ENCODE peak calls at places on chromosomes 12 and 14, in eight cellular contexts. J is HCT116, H is fibroblast of lung, A is neural progenitor cell, C is PC-3, D is mammary epithelial cell, S is K562, T is HepG2. Y is an unnamed sample.

GRCh38 chr14:53613404-53614253 is 343.0 kb downstream of the BMP4 start:
- DNase-seq in J (peak; percentile 86), H (peak; percentile 67), A (peak; percentile 78), C (peak; percentile 92), D (peak; percentile 29), S (no peak), T (peak; percentile 100), Y (no peak)

GRCh38 chr12:19223695-19224094 is 94.2 kb downstream of the PLEKHA5 start:
- DNase-seq in J (no peak), H (peak; percentile 77), A (no peak), C (no peak), D (no peak), S (no peak), T (no peak), Y (peak; percentile 41)

GRCh38 chr12:92553389-92553788 is 149.4 kb upstream of the PLEKHG7 start:
- DNase-seq in J (no peak), H (no peak), A (no peak), C (no peak), D (peak; percentile 99), S (no peak), T (no peak), Y (no peak)

GRCh38 chr12:22310712-22311111 is 23.8 kb downstream of the ST8SIA1 start:
- DNase-seq in J (no peak), H (peak; percentile 17), A (no peak), C (no peak), D (no peak), S (no peak), T (no peak), Y (no peak)

GRCh38 chr12:23884909-23885308 is 64.6 kb downstream of the SOX5 start:
- DNase-seq in J (no peak), H (no peak), A (no peak), C (no peak), D (no peak), S (no peak), T (no peak), Y (no peak)

GRCh38 chr12:51442324-51442723 is 17.7 kb downstream of the SLC4A8 start:
- DNase-seq in J (no peak), H (peak; percentile 42), A (no peak), C (no peak), D (no peak), S (no peak), T (no peak), Y (peak; percentile 84)

GRCh38 chr14:25074112-25074511 is 24.2 kb upstream of the STXBP6 start:
- DNase-seq in J (no peak), H (no peak), A (no peak), C (no peak), D (no peak), S (no peak), T (no peak), Y (no peak)

GRCh38 chr12:20154060-20154459 is 214.3 kb upstream of the PDE3A start:
- DNase-seq in J (no peak), H (peak; percentile 42), A (no peak), C (no peak), D (no peak), S (no peak), T (no peak), Y (no peak)

GRCh38 chr14:31142455-31143087 is 65.0 kb downstream of the HECTD1 start:
- DNase-seq in J (no peak), H (no peak), A (no peak), C (no peak), D (no peak), S (no peak), T (no peak), Y (no peak)

GRCh38 chr12:86257173-86257572 is 982 bp upstream of the MGAT4C start:
- DNase-seq in J (no peak), H (no peak), A (peak; percentile 35), C (no peak), D (no peak), S (no peak), T (no peak), Y (no peak)

GRCh38 chr14:93017341-93017797 is 94.4 kb downstream of the CHGA start:
- DNase-seq in J (no peak), H (no peak), A (no peak), C (no peak), D (no peak), S (no peak), T (no peak), Y (no peak)

GRCh38 chr14:49972840-49973239 is 80.0 kb downstream of the ARF6 start:
- DNase-seq in J (peak; percentile 71), H (peak; percentile 89), A (no peak), C (peak; percentile 97), D (peak; percentile 89), S (no peak), T (peak; percentile 82), Y (peak; percentile 96)

GRCh38 chr12:85575115-85576096 is 260.8 kb downstream of the RASSF9 start:
- DNase-seq in J (peak; percentile 54), H (peak; percentile 66), A (peak; percentile 74), C (peak; percentile 81), D (peak; percentile 47), S (peak; percentile 9), T (peak; percentile 63), Y (peak; percentile 70)

DNA sequence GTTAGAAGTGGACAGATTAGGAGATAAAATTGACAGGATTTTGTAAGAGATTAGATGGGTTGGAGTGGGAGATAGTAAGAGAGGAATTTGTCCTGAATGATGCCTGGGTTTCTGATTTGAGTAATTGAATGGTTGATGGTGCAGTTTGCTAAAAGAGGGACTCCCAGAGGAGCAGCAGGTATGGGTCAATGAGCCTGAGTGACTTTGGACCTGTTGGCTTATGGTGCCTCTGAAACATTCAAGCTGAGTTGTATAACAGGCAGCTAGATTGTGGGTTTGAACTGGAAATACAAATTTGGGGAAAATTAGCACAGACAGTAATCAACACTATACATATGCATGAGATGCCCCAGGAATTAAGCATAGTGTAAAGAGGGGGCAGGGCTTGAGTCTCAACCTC is 16.7 kb upstream of the SYNDIG1L start:
- DNase-seq in J (no peak), H (no peak), A (no peak), C (no peak), D (no peak), S (no peak), T (no peak), Y (no peak)
- H3K9ac ChIP-seq in J (no peak overlapping the region), H (no peak overlapping the region), A (no peak overlapping the region), C (no peak overlapping the region), D (no peak overlapping the region), S (no peak overlapping the region), T (no peak overlapping the region), Y (no peak overlapping the region)

DNA sequence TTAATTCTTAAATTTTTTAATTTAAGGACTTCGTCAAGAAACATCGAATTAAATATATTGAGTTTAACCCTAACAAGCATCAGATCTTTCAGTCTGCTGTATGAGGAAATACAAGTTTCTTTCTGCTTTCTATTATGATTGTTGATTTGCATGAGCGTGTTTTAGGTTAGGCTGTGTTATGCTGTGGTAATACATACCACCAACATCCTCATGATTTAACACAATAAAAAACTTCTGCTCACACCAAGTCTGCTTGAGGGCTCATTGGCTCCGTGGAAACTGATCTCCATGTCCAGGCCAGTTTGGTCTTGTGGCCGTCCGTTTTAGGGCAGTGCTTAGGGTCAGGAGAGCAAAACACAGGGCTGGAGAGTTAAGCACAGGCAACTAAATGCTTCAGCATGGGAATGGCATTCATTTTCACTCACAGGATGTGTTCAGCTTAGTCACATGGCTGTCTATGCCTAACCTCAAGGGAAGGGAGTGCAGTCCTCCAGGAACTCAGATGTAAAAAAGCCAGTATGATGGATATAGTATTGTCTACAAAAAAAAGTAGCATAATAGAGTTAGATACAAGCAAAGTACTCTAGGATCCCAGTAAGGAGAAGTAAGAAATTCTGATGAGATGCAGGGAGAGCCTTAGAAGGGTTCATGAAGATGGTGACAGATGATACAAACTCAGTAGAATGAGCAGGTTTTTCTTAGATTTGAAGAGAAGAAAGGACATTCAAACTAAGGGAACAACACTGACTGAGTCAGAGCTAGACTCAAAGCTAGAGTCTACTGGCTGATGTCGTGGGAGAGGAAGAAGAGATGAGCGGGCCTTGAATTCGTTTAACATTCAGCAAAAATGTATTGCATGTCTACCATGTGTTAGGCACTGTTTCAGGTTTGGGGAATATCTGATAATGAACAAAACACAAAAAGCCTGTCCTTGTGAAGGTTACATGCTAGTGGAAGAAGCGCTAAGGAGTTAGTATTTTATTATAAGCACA is 16.3 kb downstream of the MARK3 start:
- DNase-seq in J (no peak), H (peak; percentile 74), A (peak; percentile 32), C (peak; percentile 40), D (peak; percentile 85), S (no peak), T (no peak), Y (peak; percentile 91)
- H3K27ac ChIP-seq in J (no peak overlapping the region), H (peak overlapping the region; percentile 8), A (peak overlapping the region; percentile 67), C (peak overlapping the region; percentile 21), D (peak overlapping the region; percentile 54), S (peak overlapping the region; percentile 64), T (no peak overlapping the region), Y (peak overlapping the region; percentile 85)

GRCh38 chr12:76880156-76881023 is 1.6 kb upstream of the CSRP2 start:
- DNase-seq in J (no peak), H (peak; percentile 64), A (no peak), C (no peak), D (no peak), S (no peak), T (peak; percentile 21), Y (no peak)

GRCh38 chr12:76876696-76877229 is 2.1 kb downstream of the CSRP2 start:
- DNase-seq in J (no peak), H (no peak), A (no peak), C (no peak), D (peak; percentile 84), S (no peak), T (no peak), Y (no peak)

GRCh38 chr12:76878899-76879709 is at the start of gene CSRP2:
- DNase-seq in J (peak; percentile 75), H (peak; percentile 75), A (peak; percentile 98), C (peak; percentile 92), D (peak; percentile 90), S (peak; percentile 92), T (peak; percentile 79), Y (peak; percentile 92)

GRCh38 chr12:76879710-76880025 is 849 bp upstream of the CSRP2 start:
- DNase-seq in J (no peak), H (no peak), A (no peak), C (no peak), D (no peak), S (no peak), T (no peak), Y (no peak)

DNA sequence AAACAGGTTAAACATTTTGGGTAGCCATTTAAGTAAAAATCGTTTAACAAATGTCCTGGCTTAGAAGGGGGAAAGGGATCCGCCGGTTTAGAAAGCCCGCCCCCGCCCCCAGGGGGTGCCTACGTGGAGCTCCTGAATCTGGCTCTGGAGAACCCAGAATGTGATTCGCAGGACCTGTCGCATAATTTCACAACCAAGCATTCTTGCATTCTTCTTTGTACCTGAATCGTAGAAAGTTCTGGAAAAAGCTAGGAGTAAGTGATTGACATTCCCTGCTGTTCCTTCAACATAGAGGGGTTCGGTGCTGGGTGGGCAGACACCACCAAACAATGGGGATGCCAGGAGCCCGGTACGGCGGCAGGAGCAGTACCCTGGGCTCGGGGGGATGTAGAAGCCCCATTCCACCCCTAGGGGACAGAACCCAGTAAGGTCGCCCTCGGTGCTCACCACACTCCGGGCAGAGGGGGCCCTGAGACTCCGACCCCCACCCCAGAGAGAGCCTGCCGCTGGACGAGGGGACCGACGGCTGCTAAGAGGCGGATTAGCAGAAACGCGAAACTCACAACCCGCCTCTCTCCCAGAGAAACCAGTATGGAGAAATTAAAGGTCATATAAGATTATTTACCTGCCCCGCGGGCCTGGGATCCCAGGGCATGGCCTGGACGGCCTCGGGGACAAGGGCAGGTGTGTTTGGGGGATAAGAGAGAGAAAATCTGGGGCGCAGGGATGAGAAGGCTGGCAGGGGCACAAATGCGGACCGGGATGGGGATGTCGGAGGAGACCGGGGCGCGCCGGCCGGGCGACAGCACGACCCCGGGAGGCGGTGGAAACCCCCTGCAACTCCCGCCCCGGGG is 547 bp downstream of the CSRP2 start:
- DNase-seq in J (peak; percentile 15), H (peak; percentile 8), A (peak; percentile 82), C (peak; percentile 30), D (peak; percentile 35), S (peak; percentile 39), T (peak; percentile 23), Y (peak; percentile 62)
- TF ChIP-seq EZH2 in J (no peak), H (no peak), A (no peak), C (no peak), D (no peak), S (no peak), T (no peak), Y (no peak)

GRCh38 chr12:3201741-3202500 is 124.7 kb downstream of the TSPAN9 start:
- DNase-seq in J (no peak), H (no peak), A (no peak), C (no peak), D (no peak), S (no peak), T (no peak), Y (no peak)
- H3K9ac ChIP-seq in J (no peak overlapping the region), H (no peak overlapping the region), A (no peak overlapping the region), C (no peak overlapping the region), D (no peak overlapping the region), S (no peak overlapping the region), T (no peak overlapping the region), Y (no peak overlapping the region)

Y was measured in GM23248.